ENCODE peak calls at places on chromosomes 12 and 14, in four cellular contexts. One of them, this sample, is unnamed.

GRCh38 chr12:112419269-112420133 is 754 bp downstream of the PTPN11 start:
- DNase-seq in uterus: peak; percentile 75
- DNase-seq in iPS-NIHi11: peak; percentile 85
- DNase-seq in activated T-helper 1 cell treated with anti-CD3 and anti-CD28 coated beads, Interleukin-2, amount 50 U/mL, for 16 hours: no peak
- DNase-seq in this sample: peak; percentile 42

GRCh38 chr12:76117067-76117691 is 32.7 kb upstream of the NAP1L1 start:
- DNase-seq in uterus: no peak
- DNase-seq in iPS-NIHi11: no peak
- DNase-seq in activated T-helper 1 cell treated with anti-CD3 and anti-CD28 coated beads, Interleukin-2, amount 50 U/mL, for 16 hours: no peak
- DNase-seq in this sample: no peak

GRCh38 chr12:12612403-12612802 is 727 bp downstream of the CREBL2 start:
- DNase-seq in uterus: no peak
- DNase-seq in iPS-NIHi11: peak; percentile 58
- DNase-seq in activated T-helper 1 cell treated with anti-CD3 and anti-CD28 coated beads, Interleukin-2, amount 50 U/mL, for 16 hours: no peak
- DNase-seq in this sample: no peak

GRCh38 chr14:20631023-20631820 is 10.3 kb downstream of the OR6S1 start:
- DNase-seq in uterus: peak; percentile 70
- DNase-seq in iPS-NIHi11: no peak
- DNase-seq in activated T-helper 1 cell treated with anti-CD3 and anti-CD28 coated beads, Interleukin-2, amount 50 U/mL, for 16 hours: no peak
- DNase-seq in this sample: peak; percentile 55

GRCh38 chr12:26276709-26277108 is 81.3 kb downstream of the SSPN start:
- DNase-seq in uterus: no peak
- DNase-seq in iPS-NIHi11: no peak
- DNase-seq in activated T-helper 1 cell treated with anti-CD3 and anti-CD28 coated beads, Interleukin-2, amount 50 U/mL, for 16 hours: no peak
- DNase-seq in this sample: no peak

GRCh38 chr12:57225680-57226190 is 3.8 kb upstream of the SHMT2 start:
- DNase-seq in uterus: no peak
- DNase-seq in iPS-NIHi11: no peak
- DNase-seq in activated T-helper 1 cell treated with anti-CD3 and anti-CD28 coated beads, Interleukin-2, amount 50 U/mL, for 16 hours: no peak
- DNase-seq in this sample: no peak

GRCh38 chr12:95922231-95922630 is 20.2 kb downstream of the CCDC38 start:
- DNase-seq in uterus: no peak
- DNase-seq in iPS-NIHi11: no peak
- DNase-seq in activated T-helper 1 cell treated with anti-CD3 and anti-CD28 coated beads, Interleukin-2, amount 50 U/mL, for 16 hours: no peak
- DNase-seq in this sample: no peak

GRCh38 chr12:43222796-43223195 is 329.2 kb downstream of the ADAMTS20 start:
- DNase-seq in uterus: no peak
- DNase-seq in iPS-NIHi11: no peak
- DNase-seq in activated T-helper 1 cell treated with anti-CD3 and anti-CD28 coated beads, Interleukin-2, amount 50 U/mL, for 16 hours: no peak
- DNase-seq in this sample: no peak